ENCODE peak calls at places on chromosomes 2 and 18, in five cellular contexts. L, B, Z, O and M are unnamed samples.

GRCh38 chr2:28616618-28617017 is 120.8 kb downstream of the PLB1 start:
- DNase-seq in L (no peak), B (no peak), Z (no peak), O (no peak), M (no peak)

GRCh38 chr18:54119524-54120019 is 104.9 kb downstream of the MBD2 start:
- DNase-seq in L (peak), B (peak), Z (peak), O (peak), M (peak)

GRCh38 chr2:158745067-158745865 is 49.9 kb upstream of the DAPL1 start:
- DNase-seq in L (peak), B (no peak), Z (peak), O (peak), M (peak)

GRCh38 chr2:20580690-20581437 is 70.0 kb downstream of the HS1BP3 start:
- DNase-seq in L (peak), B (no peak), Z (no peak), O (no peak), M (no peak)

GRCh38 chr2:13002536-13002935 is 285.8 kb downstream of the TRIB2 start:
- DNase-seq in L (no peak), B (no peak), Z (no peak), O (no peak), M (no peak)

GRCh38 chr18:45722899-45723298 is 1.1 kb upstream of the SLC14A1 start:
- DNase-seq in L (peak), B (peak), Z (peak), O (no peak), M (peak)

GRCh38 chr18:61019902-61020301 is 313.3 kb upstream of the CDH20 start:
- DNase-seq in L (no peak), B (no peak), Z (no peak), O (no peak), M (no peak)

GRCh38 chr2:238187618-238188548 is 15.6 kb downstream of the ILKAP start:
- DNase-seq in L (no peak), B (no peak), Z (no peak), O (peak), M (no peak)